ENCODE peak calls at places on chromosomes 7 and 10, in five cellular contexts. G, Q, T, Z and C are unnamed samples.

GRCh38 chr10:117980216-117980615 is 66.5 kb downstream of the RAB11FIP2 start:
- DNase-seq in Z (no peak), T (no peak), Q (no peak), G (no peak), C (peak; percentile 15)

GRCh38 chr10:109899578-109900355 is 23.5 kb downstream of the XPNPEP1 start:
- DNase-seq in G (peak; percentile 8), Q (no peak), Z (no peak), T (no peak), C (no peak)

GRCh38 chr10:94277450-94277849 is 85.3 kb downstream of the NOC3L start:
- DNase-seq in T (no peak), Q (no peak), G (no peak), Z (no peak), C (no peak)

GRCh38 chr7:90246184-90246583 is 1.2 kb downstream of the CFAP69 start:
- DNase-seq in T (peak; percentile 54), Z (peak; percentile 30), G (peak; percentile 47), Q (no peak), C (peak; percentile 6)

GRCh38 chr7:65302883-65303282 is 70.8 kb upstream of the ZNF92 start:
- DNase-seq in G (no peak), Z (no peak), T (no peak), Q (no peak), C (no peak)

GRCh38 chr10:85624511-85624910 is 742.1 kb downstream of the GRID1 start:
- DNase-seq in T (no peak), Z (no peak), G (no peak), Q (no peak), C (no peak)

GRCh38 chr7:21364838-21365267 is 63.0 kb upstream of the SP4 start:
- DNase-seq in G (no peak), Z (no peak), Q (no peak), T (no peak), C (no peak)

GRCh38 chr7:55120501-55121198 is 101.8 kb downstream of the EGFR start:
- DNase-seq in G (no peak), Q (peak; percentile 87), T (no peak), Z (no peak), C (peak; percentile 91)

GRCh38 chr7:28417321-28417940 is 5.1 kb downstream of the CREB5 start:
- DNase-seq in G (no peak), T (no peak), Z (no peak), Q (no peak), C (no peak)

GRCh38 chr7:35003679-35004278 is 33.5 kb downstream of the DPY19L1 start:
- DNase-seq in Z (no peak), G (no peak), T (no peak), Q (peak; percentile 15), C (peak; percentile 91)

GRCh38 chr7:100156331-100157068 is 2.0 kb downstream of the TRAPPC14 start:
- DNase-seq in Z (no peak), Q (no peak), G (no peak), T (no peak), C (no peak)

GRCh38 chr10:27794157-27794556 is 48.5 kb upstream of the MKX start:
- DNase-seq in T (no peak), G (no peak), Z (no peak), Q (no peak), C (no peak)

GRCh38 chr7:25832456-25832855 is 319.5 kb upstream of the NFE2L3 start:
- DNase-seq in Q (no peak), G (no peak), Z (no peak), T (no peak), C (no peak)

GRCh38 chr7:47474937-47475879 is 106.7 kb downstream of the TNS3 start:
- DNase-seq in Z (no peak), T (no peak), G (peak; percentile 93), Q (peak; percentile 98), C (peak; percentile 99)

GRCh38 chr10:68501691-68502090 is 25.6 kb downstream of the SLC25A16 start:
- DNase-seq in Z (no peak), T (no peak), G (no peak), Q (no peak), C (no peak)

GRCh38 chr7:27994639-27995038 is 186.0 kb downstream of the JAZF1 start:
- DNase-seq in Z (no peak), Q (no peak), T (no peak), G (no peak), C (peak; percentile 57)

GRCh38 chr7:139909379-139910050 is 80.5 kb downstream of the TBXAS1 start:
- DNase-seq in Q (no peak), G (no peak), T (no peak), Z (no peak), C (no peak)

GRCh38 chr7:68800316-68800715 is 798.0 kb upstream of the AUTS2 start:
- DNase-seq in Z (no peak), T (no peak), G (no peak), Q (no peak), C (no peak)

GRCh38 chr10:89129850-89130396 is 77.2 kb downstream of the CH25H start:
- DNase-seq in Z (no peak), G (no peak), Q (no peak), T (no peak), C (no peak)

GRCh38 chr10:5892007-5892406 is 2.0 kb downstream of the FBH1 start:
- DNase-seq in Q (no peak), G (no peak), Z (no peak), T (no peak), C (no peak)

GRCh38 chr10:72053690-72054089 is 34.7 kb downstream of the SPOCK2 start:
- DNase-seq in Z (no peak), T (no peak), Q (no peak), G (no peak), C (no peak)

GRCh38 chr7:135147341-135147898 is 452 bp upstream of the TMEM140 start:
- DNase-seq in Q (no peak), G (no peak), Z (no peak), T (no peak), C (no peak)

GRCh38 chr7:41047789-41048191 is 655.1 kb downstream of the INHBA start:
- DNase-seq in Q (no peak), Z (no peak), G (no peak), T (peak; percentile 24), C (peak; percentile 91)

GRCh38 chr7:81692146-81692905 is 77.5 kb downstream of the HGF start:
- DNase-seq in T (no peak), Z (no peak), Q (no peak), G (no peak), C (peak; percentile 80)

GRCh38 chr10:118511720-118512119 is 83.7 kb downstream of the PRLHR start:
- DNase-seq in T (no peak), Z (no peak), G (no peak), Q (no peak), C (no peak)

GRCh38 chr10:100502926-100503480 is 16.7 kb downstream of the SEC31B start:
- DNase-seq in Z (no peak), T (no peak), Q (no peak), G (no peak), C (no peak)

GRCh38 chr10:133314911-133315310 is 6.2 kb downstream of the ZNF511 start:
- DNase-seq in Q (no peak), Z (no peak), G (no peak), T (no peak), C (no peak)
- H2BK12ac ChIP-seq in Q (no peak overlapping the region), Z (no peak overlapping the region), G (no peak overlapping the region), T (no peak overlapping the region), C (no peak overlapping the region)

DNA sequence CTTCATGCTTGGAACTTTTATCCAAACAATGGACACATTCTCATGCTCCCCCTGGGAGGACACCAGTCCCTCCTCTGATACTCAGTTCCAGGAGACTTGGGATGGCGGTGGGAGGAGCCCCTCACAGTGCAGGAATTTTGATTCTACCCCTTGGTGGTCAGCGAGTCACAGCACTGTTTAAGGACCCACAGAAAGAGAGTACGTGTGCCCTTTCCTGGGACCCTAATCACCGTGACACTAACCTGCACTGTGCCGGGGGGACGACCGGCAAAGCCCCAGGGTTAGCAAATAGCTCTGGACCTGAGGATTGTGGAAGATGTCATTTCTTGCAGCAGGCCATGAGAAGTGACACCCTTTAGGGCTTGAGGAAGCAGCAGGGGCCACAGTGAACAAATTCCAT is 10.4 kb downstream of the AFAP1L2 start:
- DNase-seq in Z (no peak), G (no peak), T (no peak), Q (no peak), C (no peak)
- H3K4me1 ChIP-seq in Z (peaks cover 19% of the 10 kb centered on the region), G (peaks cover 3% of the 10 kb centered on the region), T (peaks cover 3% of the 10 kb centered on the region), Q (peaks cover 50% of the 10 kb centered on the region), C (peaks cover 13% of the 10 kb centered on the region)

GRCh38 chr7:20220293-20220755 is 3.1 kb upstream of the MACC1 start:
- DNase-seq in T (no peak), Z (no peak), Q (no peak), G (no peak), C (no peak)
- H4K91ac ChIP-seq in T (no peak overlapping the region), Z (no peak overlapping the region), Q (no peak overlapping the region), G (no peak overlapping the region), C (no peak overlapping the region)

GRCh38 chr7:134048166-134048565 is 79.0 kb upstream of the LRGUK start:
- DNase-seq in Q (no peak), T (no peak), Z (no peak), G (no peak), C (no peak)

GRCh38 chr7:134044682-134045081 is 82.5 kb upstream of the LRGUK start:
- DNase-seq in Q (no peak), G (no peak), T (no peak), Z (no peak), C (no peak)

GRCh38 chr7:134047675-134048074 is 79.5 kb upstream of the LRGUK start:
- DNase-seq in G (no peak), Q (no peak), T (no peak), Z (no peak), C (no peak)

GRCh38 chr7:134045716-134046115 is 81.4 kb upstream of the LRGUK start:
- DNase-seq in G (no peak), Z (no peak), Q (no peak), T (no peak), C (no peak)

DNA sequence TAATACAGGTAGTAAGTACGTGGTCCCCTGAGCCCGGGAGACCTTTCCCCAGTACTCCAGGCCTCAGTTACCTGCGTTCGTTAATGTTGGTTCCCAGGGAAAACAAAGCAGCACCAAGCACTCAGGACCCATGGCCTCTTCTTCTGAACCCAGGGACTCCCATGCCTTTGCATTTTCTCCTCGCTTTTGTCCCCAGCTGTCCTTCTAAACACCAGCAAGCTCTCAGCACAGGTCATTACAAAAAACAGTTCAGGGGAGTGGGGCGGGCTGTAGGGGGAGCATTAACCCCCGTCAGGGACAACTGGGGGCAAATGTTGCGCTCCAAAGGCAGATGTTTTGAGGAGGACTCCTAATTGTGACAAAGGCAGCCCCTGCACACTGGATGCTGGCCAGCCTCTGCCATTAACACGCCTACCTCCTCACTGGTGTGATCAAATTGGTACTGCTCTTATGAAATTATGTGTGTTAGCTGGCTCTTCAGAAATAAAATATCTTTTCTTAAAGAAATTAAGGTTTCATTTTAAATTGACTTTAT is 80.5 kb upstream of the LRGUK start:
- DNase-seq in Z (no peak), T (peak; percentile 50), G (peak; percentile 33), Q (no peak), C (no peak)
- H2BK12ac ChIP-seq in Z (no peak overlapping the region), T (no peak overlapping the region), G (no peak overlapping the region), Q (no peak overlapping the region), C (no peak overlapping the region)

DNA sequence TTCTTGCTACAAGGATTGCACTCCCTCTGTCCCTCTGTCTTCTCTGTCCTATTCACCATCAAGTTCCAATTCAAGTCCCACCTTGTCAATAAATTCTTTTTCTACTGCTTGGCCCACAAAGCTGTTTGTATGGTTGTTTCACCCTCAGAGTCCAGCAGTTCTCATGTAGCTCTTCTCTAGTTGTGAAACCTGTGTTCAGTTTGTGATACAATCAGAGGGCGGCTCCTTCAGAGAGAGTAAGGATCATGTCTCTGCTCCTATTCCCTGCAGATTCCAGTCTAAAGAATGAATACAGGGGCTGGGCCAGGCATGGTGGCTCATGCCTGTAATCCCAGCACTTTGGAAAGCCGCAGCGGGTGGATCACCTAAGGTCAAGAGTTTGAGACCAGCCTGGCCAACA is 126.6 kb upstream of the BET1 start:
- DNase-seq in Z (no peak), T (no peak), G (no peak), Q (peak; percentile 5), C (peak; percentile 45)
- H3K4me1 ChIP-seq in Z (peaks cover 1% of the 10 kb centered on the region), T (no peaks in the 10 kb centered on the region), G (no peaks in the 10 kb centered on the region), Q (peaks cover 3% of the 10 kb centered on the region), C (peaks cover 2% of the 10 kb centered on the region)

GRCh38 chr7:44490351-44491200 is at the start of gene NUDCD3:
- DNase-seq in Q (peak; percentile 77), Z (peak; percentile 70), T (peak; percentile 86), G (peak; percentile 87), C (peak; percentile 88)
- H4K91ac ChIP-seq in Q (peak within 1 kb of the TSS; percentile 86), Z (peak within 1 kb of the TSS; percentile 78), T (peak within 1 kb of the TSS; percentile 76), G (no peak within 1 kb of the TSS), C (peak within 1 kb of the TSS; percentile 79)